ENCODE peak calls at places on chromosome 13, in four cellular contexts. G is GM13976, V is AG08395, H is aorta. Q is an unnamed sample.
A peak's percentile ranks its signal among the peaks of the same experiment; 100 is the strongest.

GRCh38 chr13:112510002-112510780 is 77.8 kb downstream of the TUBGCP3 start:
- DNase-seq in H (no peak), V (peak; percentile 80), G (peak; percentile 45), Q (peak; percentile 91)

GRCh38 chr13:107275945-107276614 is 708.1 kb upstream of the ARGLU1 start:
- DNase-seq in V (no peak), H (no peak), G (no peak), Q (no peak)

GRCh38 chr13:94656766-94657165 is 55.1 kb downstream of the GPR180 start:
- DNase-seq in V (peak; percentile 84), G (peak; percentile 42), H (no peak), Q (no peak)

GRCh38 chr13:60397693-60398437 is 845 bp downstream of the TDRD3 start:
- DNase-seq in G (peak; percentile 63), H (peak; percentile 88), V (peak; percentile 62), Q (peak; percentile 89)

GRCh38 chr13:99965329-99966000 is 6.1 kb downstream of the ZIC5 start:
- DNase-seq in H (no peak), G (no peak), V (no peak), Q (no peak)

GRCh38 chr13:69597088-69597487 is 510.5 kb upstream of the ATXN8OS start:
- DNase-seq in H (no peak), G (no peak), V (no peak), Q (no peak)

GRCh38 chr13:110758195-110758594 is 44.7 kb downstream of the ING1 start:
- DNase-seq in V (peak; percentile 22), H (no peak), G (no peak), Q (no peak)

GRCh38 chr13:33340631-33341030 is 55.1 kb upstream of the STARD13 start:
- DNase-seq in H (no peak), V (peak; percentile 21), G (no peak), Q (no peak)

GRCh38 chr13:22700488-22700887 is 480.3 kb upstream of the SGCG start:
- DNase-seq in H (no peak), V (no peak), G (no peak), Q (no peak)

GRCh38 chr13:35771898-35772297 is 295.4 kb upstream of the MAB21L1 start:
- DNase-seq in V (peak; percentile 90), G (no peak), H (no peak), Q (peak; percentile 47)

GRCh38 chr13:29676535-29676934 is 81.0 kb upstream of the SLC7A1 start:
- DNase-seq in G (no peak), H (no peak), V (peak; percentile 45), Q (no peak)

GRCh38 chr13:26508885-26509284 is 48.6 kb upstream of the WASF3 start:
- DNase-seq in V (peak; percentile 85), G (no peak), H (peak; percentile 90), Q (no peak)

GRCh38 chr13:23512762-23513395 is 57.3 kb upstream of the TNFRSF19 start:
- DNase-seq in H (no peak), G (no peak), V (no peak), Q (no peak)

GRCh38 chr13:60795219-60795618 is 398.2 kb downstream of the TDRD3 start:
- DNase-seq in H (no peak), V (no peak), G (no peak), Q (no peak)

GRCh38 chr13:62697702-62698101 is 1282.1 kb upstream of the PCDH20 start:
- DNase-seq in V (no peak), G (no peak), H (no peak), Q (no peak)

GRCh38 chr13:110471156-110471832 is 90.2 kb downstream of the RAB20 start:
- DNase-seq in V (no peak), H (no peak), G (peak; percentile 68), Q (no peak)

GRCh38 chr13:97781891-97782305 is 171.6 kb upstream of the IPO5 start:
- DNase-seq in V (no peak), G (no peak), H (no peak), Q (no peak)

GRCh38 chr13:25980255-25980654 is 71.6 kb downstream of the SHISA2 start:
- DNase-seq in V (peak; percentile 29), G (no peak), H (no peak), Q (peak; percentile 90)

GRCh38 chr13:83221256-83221655 is 661.0 kb downstream of the SLITRK1 start:
- DNase-seq in H (no peak), G (no peak), V (no peak), Q (no peak)

GRCh38 chr13:36431204-36432105 is 840 bp upstream of the CCNA1 start:
- DNase-seq in H (peak; percentile 82), V (no peak), G (peak; percentile 38), Q (peak; percentile 64)

GRCh38 chr13:103246581-103247200 is 180.5 kb upstream of the SLC10A2 start:
- DNase-seq in V (no peak), G (no peak), H (no peak), Q (no peak)

GRCh38 chr13:101978546-101979315 is 423.1 kb downstream of the FGF14 start:
- DNase-seq in G (no peak), V (no peak), H (no peak), Q (no peak)